ENCODE peak calls at places on chromosomes 5 and 9, in seven cellular contexts. X is activated T-cell treated with anti-CD3 and anti-CD28 coated beads, Interleukin-2, amount 50 U/mL, for 72 hours; A is stimulated activated CD8-positive, alpha-beta memory T cell treated with anti-CD3 and anti-CD28 coated beads, Interleukin-15, amount 100 ng/mL, for 24 hours; G is SHP77; K is non-pigmented ciliary epithelial cell; W is COR-L47; T is HuH-7. U is an unnamed sample.

GRCh38 chr5:150321784-150322183 is 19.1 kb upstream of the ARSI start:
- DNase-seq in X (no peak), T (no peak), G (no peak), W (no peak), A (no peak), K (no peak), U (no peak)

GRCh38 chr5:157137691-157138090 is 5.0 kb downstream of the MED7 start:
- DNase-seq in W (no peak), A (no peak), K (no peak), X (no peak), T (no peak), G (no peak), U (no peak)

GRCh38 chr5:173789031-173789920 is 98.9 kb upstream of the CPEB4 start:
- DNase-seq in A (no peak), W (no peak), T (no peak), X (peak), K (peak), G (no peak), U (no peak)

GRCh38 chr5:131496400-131496713 is 138.7 kb downstream of the RAPGEF6 start:
- DNase-seq in W (no peak), A (no peak), X (no peak), T (no peak), K (no peak), G (peak), U (no peak)

GRCh38 chr5:172821340-172821985 is 12.6 kb upstream of the ERGIC1 start:
- DNase-seq in K (no peak), T (no peak), G (no peak), W (no peak), X (no peak), A (no peak), U (no peak)

GRCh38 chr5:176610430-176610763 is 441 bp upstream of the GPRIN1 start:
- DNase-seq in W (peak), G (peak), A (no peak), T (peak), X (peak), K (no peak), U (no peak)

GRCh38 chr5:82885657-82886389 is 191.4 kb downstream of the TMEM167A start:
- DNase-seq in G (no peak), A (no peak), T (no peak), W (no peak), K (peak), X (no peak), U (no peak)

GRCh38 chr5:11281842-11282241 is 520.8 kb upstream of the DAP start:
- DNase-seq in W (no peak), T (no peak), K (no peak), X (no peak), A (no peak), G (no peak), U (no peak)

GRCh38 chr9:132670816-132671371 is 630 bp downstream of the GTF3C4 start:
- DNase-seq in G (no peak), T (peak), K (no peak), A (peak), X (peak), W (peak), U (peak)

U was measured in activated CD8-positive, alpha-beta T cell treated with anti-CD3 and anti-CD28 coated beads, Interleukin-2, amount 10 ng/mL, durations not matched to agents 7 days and 5 days.